ENCODE peak calls at places on chromosomes 3 and 15, in six cellular contexts. One of them, this sample, is unnamed.

GRCh38 chr3:46923559-46924350 is 46.2 kb downstream of the PTH1R start:
- DNase-seq in NCI-H2171 treated with DMSO at 0.1 percent for 48 hours: no peak
- DNase-seq in GM04504: no peak
- DNase-seq in stimulated activated CD4-positive, alpha-beta T cell treated with anti-CD3 and anti-CD28 coated beads, TNF-alpha, amount 100 ng/mL, for 48 hours: no peak
- DNase-seq in occipital lobe: no peak
- DNase-seq in GM13976: peak; percentile 78
- DNase-seq in this sample: no peak

GRCh38 chr3:64267774-64268604 is 42.7 kb upstream of the PRICKLE2 start:
- DNase-seq in NCI-H2171 treated with DMSO at 0.1 percent for 48 hours: peak; percentile 2
- DNase-seq in GM04504: peak; percentile 44
- DNase-seq in stimulated activated CD4-positive, alpha-beta T cell treated with anti-CD3 and anti-CD28 coated beads, TNF-alpha, amount 100 ng/mL, for 48 hours: no peak
- DNase-seq in occipital lobe: peak; percentile 59
- DNase-seq in GM13976: no peak
- DNase-seq in this sample: no peak

GRCh38 chr3:140394488-140395133 is 283.3 kb upstream of the TRIM42 start:
- DNase-seq in NCI-H2171 treated with DMSO at 0.1 percent for 48 hours: no peak
- DNase-seq in GM04504: no peak
- DNase-seq in stimulated activated CD4-positive, alpha-beta T cell treated with anti-CD3 and anti-CD28 coated beads, TNF-alpha, amount 100 ng/mL, for 48 hours: no peak
- DNase-seq in occipital lobe: no peak
- DNase-seq in GM13976: no peak
- DNase-seq in this sample: no peak

GRCh38 chr3:73558399-73559075 is 66.2 kb downstream of the PDZRN3 start:
- DNase-seq in NCI-H2171 treated with DMSO at 0.1 percent for 48 hours: no peak
- DNase-seq in GM04504: no peak
- DNase-seq in stimulated activated CD4-positive, alpha-beta T cell treated with anti-CD3 and anti-CD28 coated beads, TNF-alpha, amount 100 ng/mL, for 48 hours: no peak
- DNase-seq in occipital lobe: no peak
- DNase-seq in GM13976: no peak
- DNase-seq in this sample: no peak

GRCh38 chr15:38002883-38003477 is 68.5 kb downstream of the TMCO5A start:
- DNase-seq in NCI-H2171 treated with DMSO at 0.1 percent for 48 hours: no peak
- DNase-seq in GM04504: peak; percentile 48
- DNase-seq in stimulated activated CD4-positive, alpha-beta T cell treated with anti-CD3 and anti-CD28 coated beads, TNF-alpha, amount 100 ng/mL, for 48 hours: no peak
- DNase-seq in occipital lobe: no peak
- DNase-seq in GM13976: no peak
- DNase-seq in this sample: peak; percentile 63

GRCh38 chr3:194257916-194258668 is 93.0 kb downstream of the CPN2 start:
- DNase-seq in NCI-H2171 treated with DMSO at 0.1 percent for 48 hours: no peak
- DNase-seq in GM04504: no peak
- DNase-seq in stimulated activated CD4-positive, alpha-beta T cell treated with anti-CD3 and anti-CD28 coated beads, TNF-alpha, amount 100 ng/mL, for 48 hours: no peak
- DNase-seq in occipital lobe: no peak
- DNase-seq in GM13976: no peak
- DNase-seq in this sample: no peak

GRCh38 chr15:96582473-96582872 is 252.0 kb downstream of the NR2F2 start:
- DNase-seq in NCI-H2171 treated with DMSO at 0.1 percent for 48 hours: no peak
- DNase-seq in GM04504: no peak
- DNase-seq in stimulated activated CD4-positive, alpha-beta T cell treated with anti-CD3 and anti-CD28 coated beads, TNF-alpha, amount 100 ng/mL, for 48 hours: no peak
- DNase-seq in occipital lobe: no peak
- DNase-seq in GM13976: no peak
- DNase-seq in this sample: no peak

GRCh38 chr3:66825421-66825820 is 172.7 kb upstream of the KBTBD8 start:
- DNase-seq in NCI-H2171 treated with DMSO at 0.1 percent for 48 hours: no peak
- DNase-seq in GM04504: no peak
- DNase-seq in stimulated activated CD4-positive, alpha-beta T cell treated with anti-CD3 and anti-CD28 coated beads, TNF-alpha, amount 100 ng/mL, for 48 hours: no peak
- DNase-seq in occipital lobe: no peak
- DNase-seq in GM13976: no peak
- DNase-seq in this sample: no peak

GRCh38 chr15:68335251-68335650 is 57.7 kb downstream of the FEM1B start:
- DNase-seq in NCI-H2171 treated with DMSO at 0.1 percent for 48 hours: peak; percentile 70
- DNase-seq in GM04504: no peak
- DNase-seq in stimulated activated CD4-positive, alpha-beta T cell treated with anti-CD3 and anti-CD28 coated beads, TNF-alpha, amount 100 ng/mL, for 48 hours: no peak
- DNase-seq in occipital lobe: no peak
- DNase-seq in GM13976: no peak
- DNase-seq in this sample: no peak

GRCh38 chr3:49553320-49553689 is 972 bp upstream of the BSN start:
- DNase-seq in NCI-H2171 treated with DMSO at 0.1 percent for 48 hours: peak; percentile 30
- DNase-seq in GM04504: no peak
- DNase-seq in stimulated activated CD4-positive, alpha-beta T cell treated with anti-CD3 and anti-CD28 coated beads, TNF-alpha, amount 100 ng/mL, for 48 hours: no peak
- DNase-seq in occipital lobe: no peak
- DNase-seq in GM13976: no peak
- DNase-seq in this sample: no peak

GRCh38 chr15:53251523-53251922 is 461.4 kb upstream of the ONECUT1 start:
- DNase-seq in NCI-H2171 treated with DMSO at 0.1 percent for 48 hours: no peak
- DNase-seq in GM04504: no peak
- DNase-seq in stimulated activated CD4-positive, alpha-beta T cell treated with anti-CD3 and anti-CD28 coated beads, TNF-alpha, amount 100 ng/mL, for 48 hours: no peak
- DNase-seq in occipital lobe: no peak
- DNase-seq in GM13976: no peak
- DNase-seq in this sample: no peak

GRCh38 chr15:41661078-41661528 is 898 bp downstream of the MGA start:
- DNase-seq in NCI-H2171 treated with DMSO at 0.1 percent for 48 hours: peak; percentile 72
- DNase-seq in GM04504: no peak
- DNase-seq in stimulated activated CD4-positive, alpha-beta T cell treated with anti-CD3 and anti-CD28 coated beads, TNF-alpha, amount 100 ng/mL, for 48 hours: no peak
- DNase-seq in occipital lobe: no peak
- DNase-seq in GM13976: no peak
- DNase-seq in this sample: no peak

GRCh38 chr3:81716870-81717509 is 44.5 kb downstream of the GBE1 start:
- DNase-seq in NCI-H2171 treated with DMSO at 0.1 percent for 48 hours: no peak
- DNase-seq in GM04504: no peak
- DNase-seq in stimulated activated CD4-positive, alpha-beta T cell treated with anti-CD3 and anti-CD28 coated beads, TNF-alpha, amount 100 ng/mL, for 48 hours: no peak
- DNase-seq in occipital lobe: no peak
- DNase-seq in GM13976: no peak
- DNase-seq in this sample: peak; percentile 61

GRCh38 chr3:135034291-135034768 is 239.3 kb downstream of the EPHB1 start:
- DNase-seq in NCI-H2171 treated with DMSO at 0.1 percent for 48 hours: peak; percentile 57
- DNase-seq in GM04504: no peak
- DNase-seq in stimulated activated CD4-positive, alpha-beta T cell treated with anti-CD3 and anti-CD28 coated beads, TNF-alpha, amount 100 ng/mL, for 48 hours: no peak
- DNase-seq in occipital lobe: no peak
- DNase-seq in GM13976: no peak
- DNase-seq in this sample: no peak

GRCh38 chr15:66503780-66504562 is 684 bp downstream of the RPL4 start:
- DNase-seq in NCI-H2171 treated with DMSO at 0.1 percent for 48 hours: no peak
- DNase-seq in GM04504: no peak
- DNase-seq in stimulated activated CD4-positive, alpha-beta T cell treated with anti-CD3 and anti-CD28 coated beads, TNF-alpha, amount 100 ng/mL, for 48 hours: no peak
- DNase-seq in occipital lobe: no peak
- DNase-seq in GM13976: no peak
- DNase-seq in this sample: no peak

GRCh38 chr15:92907229-92907628 is 7.1 kb downstream of the CHD2 start:
- DNase-seq in NCI-H2171 treated with DMSO at 0.1 percent for 48 hours: no peak
- DNase-seq in GM04504: no peak
- DNase-seq in stimulated activated CD4-positive, alpha-beta T cell treated with anti-CD3 and anti-CD28 coated beads, TNF-alpha, amount 100 ng/mL, for 48 hours: no peak
- DNase-seq in occipital lobe: no peak
- DNase-seq in GM13976: no peak
- DNase-seq in this sample: no peak

GRCh38 chr3:15676259-15676658 is 74.7 kb downstream of the BTD start:
- DNase-seq in NCI-H2171 treated with DMSO at 0.1 percent for 48 hours: no peak
- DNase-seq in GM04504: no peak
- DNase-seq in stimulated activated CD4-positive, alpha-beta T cell treated with anti-CD3 and anti-CD28 coated beads, TNF-alpha, amount 100 ng/mL, for 48 hours: no peak
- DNase-seq in occipital lobe: no peak
- DNase-seq in GM13976: no peak
- DNase-seq in this sample: no peak

GRCh38 chr3:89184151-89184550 is 76.7 kb downstream of the EPHA3 start:
- DNase-seq in NCI-H2171 treated with DMSO at 0.1 percent for 48 hours: no peak
- DNase-seq in GM04504: no peak
- DNase-seq in stimulated activated CD4-positive, alpha-beta T cell treated with anti-CD3 and anti-CD28 coated beads, TNF-alpha, amount 100 ng/mL, for 48 hours: no peak
- DNase-seq in occipital lobe: no peak
- DNase-seq in GM13976: no peak
- DNase-seq in this sample: no peak

GRCh38 chr3:184341925-184342324 is 4.5 kb downstream of the FAM131A start:
- DNase-seq in NCI-H2171 treated with DMSO at 0.1 percent for 48 hours: no peak
- DNase-seq in GM04504: no peak
- DNase-seq in stimulated activated CD4-positive, alpha-beta T cell treated with anti-CD3 and anti-CD28 coated beads, TNF-alpha, amount 100 ng/mL, for 48 hours: no peak
- DNase-seq in occipital lobe: no peak
- DNase-seq in GM13976: no peak
- DNase-seq in this sample: no peak

GRCh38 chr3:129576514-129577345 is 29.7 kb downstream of the PLXND1 start:
- DNase-seq in NCI-H2171 treated with DMSO at 0.1 percent for 48 hours: peak; percentile 78
- DNase-seq in GM04504: no peak
- DNase-seq in stimulated activated CD4-positive, alpha-beta T cell treated with anti-CD3 and anti-CD28 coated beads, TNF-alpha, amount 100 ng/mL, for 48 hours: no peak
- DNase-seq in occipital lobe: no peak
- DNase-seq in GM13976: no peak
- DNase-seq in this sample: no peak

GRCh38 chr15:90885432-90886290 is 1.4 kb downstream of the FES start:
- DNase-seq in NCI-H2171 treated with DMSO at 0.1 percent for 48 hours: peak; percentile 46
- DNase-seq in GM04504: no peak
- DNase-seq in stimulated activated CD4-positive, alpha-beta T cell treated with anti-CD3 and anti-CD28 coated beads, TNF-alpha, amount 100 ng/mL, for 48 hours: peak; percentile 68
- DNase-seq in occipital lobe: peak; percentile 38
- DNase-seq in GM13976: peak; percentile 84
- DNase-seq in this sample: no peak

GRCh38 chr3:105436687-105437086 is 70.0 kb downstream of the ALCAM start:
- DNase-seq in NCI-H2171 treated with DMSO at 0.1 percent for 48 hours: no peak
- DNase-seq in GM04504: no peak
- DNase-seq in stimulated activated CD4-positive, alpha-beta T cell treated with anti-CD3 and anti-CD28 coated beads, TNF-alpha, amount 100 ng/mL, for 48 hours: no peak
- DNase-seq in occipital lobe: no peak
- DNase-seq in GM13976: no peak
- DNase-seq in this sample: no peak

GRCh38 chr3:194906229-194906629 is 220.5 kb downstream of the FAM43A start:
- DNase-seq in NCI-H2171 treated with DMSO at 0.1 percent for 48 hours: no peak
- DNase-seq in GM04504: no peak
- DNase-seq in stimulated activated CD4-positive, alpha-beta T cell treated with anti-CD3 and anti-CD28 coated beads, TNF-alpha, amount 100 ng/mL, for 48 hours: no peak
- DNase-seq in occipital lobe: no peak
- DNase-seq in GM13976: no peak
- DNase-seq in this sample: no peak

GRCh38 chr3:36877930-36878685 is 66.7 kb downstream of the TRANK1 start:
- DNase-seq in NCI-H2171 treated with DMSO at 0.1 percent for 48 hours: no peak
- DNase-seq in GM04504: no peak
- DNase-seq in stimulated activated CD4-positive, alpha-beta T cell treated with anti-CD3 and anti-CD28 coated beads, TNF-alpha, amount 100 ng/mL, for 48 hours: no peak
- DNase-seq in occipital lobe: no peak
- DNase-seq in GM13976: no peak
- DNase-seq in this sample: no peak

GRCh38 chr3:177147790-177148189 is 49.5 kb downstream of the TBL1XR1 start:
- DNase-seq in NCI-H2171 treated with DMSO at 0.1 percent for 48 hours: no peak
- DNase-seq in GM04504: no peak
- DNase-seq in stimulated activated CD4-positive, alpha-beta T cell treated with anti-CD3 and anti-CD28 coated beads, TNF-alpha, amount 100 ng/mL, for 48 hours: no peak
- DNase-seq in occipital lobe: no peak
- DNase-seq in GM13976: no peak
- DNase-seq in this sample: no peak

GRCh38 chr3:41267975-41268640 is 68.8 kb downstream of the CTNNB1 start:
- DNase-seq in NCI-H2171 treated with DMSO at 0.1 percent for 48 hours: no peak
- DNase-seq in GM04504: peak; percentile 66
- DNase-seq in stimulated activated CD4-positive, alpha-beta T cell treated with anti-CD3 and anti-CD28 coated beads, TNF-alpha, amount 100 ng/mL, for 48 hours: no peak
- DNase-seq in occipital lobe: no peak
- DNase-seq in GM13976: no peak
- DNase-seq in this sample: peak; percentile 67

GRCh38 chr3:68057637-68058320 is 403.4 kb upstream of the SUCLG2 start:
- DNase-seq in NCI-H2171 treated with DMSO at 0.1 percent for 48 hours: no peak
- DNase-seq in GM04504: no peak
- DNase-seq in stimulated activated CD4-positive, alpha-beta T cell treated with anti-CD3 and anti-CD28 coated beads, TNF-alpha, amount 100 ng/mL, for 48 hours: peak; percentile 15
- DNase-seq in occipital lobe: no peak
- DNase-seq in GM13976: no peak
- DNase-seq in this sample: no peak

GRCh38 chr15:62879770-62880169 is 162.8 kb upstream of the TPM1 start:
- DNase-seq in NCI-H2171 treated with DMSO at 0.1 percent for 48 hours: no peak
- DNase-seq in GM04504: no peak
- DNase-seq in stimulated activated CD4-positive, alpha-beta T cell treated with anti-CD3 and anti-CD28 coated beads, TNF-alpha, amount 100 ng/mL, for 48 hours: no peak
- DNase-seq in occipital lobe: no peak
- DNase-seq in GM13976: no peak
- DNase-seq in this sample: no peak

GRCh38 chr3:63674586-63674985 is 22.1 kb downstream of the SNTN start:
- DNase-seq in NCI-H2171 treated with DMSO at 0.1 percent for 48 hours: no peak
- DNase-seq in GM04504: no peak
- DNase-seq in stimulated activated CD4-positive, alpha-beta T cell treated with anti-CD3 and anti-CD28 coated beads, TNF-alpha, amount 100 ng/mL, for 48 hours: no peak
- DNase-seq in occipital lobe: no peak
- DNase-seq in GM13976: no peak
- DNase-seq in this sample: no peak

GRCh38 chr15:31260646-31261265 is 65.9 kb upstream of the KLF13 start:
- DNase-seq in NCI-H2171 treated with DMSO at 0.1 percent for 48 hours: no peak
- DNase-seq in GM04504: no peak
- DNase-seq in stimulated activated CD4-positive, alpha-beta T cell treated with anti-CD3 and anti-CD28 coated beads, TNF-alpha, amount 100 ng/mL, for 48 hours: no peak
- DNase-seq in occipital lobe: no peak
- DNase-seq in GM13976: no peak
- DNase-seq in this sample: no peak

GRCh38 chr3:24254649-24255048 is 240.0 kb downstream of the THRB start:
- DNase-seq in NCI-H2171 treated with DMSO at 0.1 percent for 48 hours: no peak
- DNase-seq in GM04504: peak; percentile 66
- DNase-seq in stimulated activated CD4-positive, alpha-beta T cell treated with anti-CD3 and anti-CD28 coated beads, TNF-alpha, amount 100 ng/mL, for 48 hours: no peak
- DNase-seq in occipital lobe: no peak
- DNase-seq in GM13976: no peak
- DNase-seq in this sample: peak; percentile 63

GRCh38 chr3:55899887-55900286 is 412.8 kb upstream of the WNT5A start:
- DNase-seq in NCI-H2171 treated with DMSO at 0.1 percent for 48 hours: no peak
- DNase-seq in GM04504: no peak
- DNase-seq in stimulated activated CD4-positive, alpha-beta T cell treated with anti-CD3 and anti-CD28 coated beads, TNF-alpha, amount 100 ng/mL, for 48 hours: no peak
- DNase-seq in occipital lobe: no peak
- DNase-seq in GM13976: no peak
- DNase-seq in this sample: no peak

GRCh38 chr3:96814581-96815567 is at the start of gene EPHA6:
- DNase-seq in NCI-H2171 treated with DMSO at 0.1 percent for 48 hours: no peak
- DNase-seq in GM04504: no peak
- DNase-seq in stimulated activated CD4-positive, alpha-beta T cell treated with anti-CD3 and anti-CD28 coated beads, TNF-alpha, amount 100 ng/mL, for 48 hours: no peak
- DNase-seq in occipital lobe: no peak
- DNase-seq in GM13976: peak; percentile 39
- DNase-seq in this sample: no peak

GRCh38 chr15:53834214-53834613 is 74.8 kb upstream of the WDR72 start:
- DNase-seq in NCI-H2171 treated with DMSO at 0.1 percent for 48 hours: no peak
- DNase-seq in GM04504: no peak
- DNase-seq in stimulated activated CD4-positive, alpha-beta T cell treated with anti-CD3 and anti-CD28 coated beads, TNF-alpha, amount 100 ng/mL, for 48 hours: no peak
- DNase-seq in occipital lobe: no peak
- DNase-seq in GM13976: no peak
- DNase-seq in this sample: no peak

GRCh38 chr15:34336947-34337556 is 529 bp downstream of the SLC12A6 start:
- DNase-seq in NCI-H2171 treated with DMSO at 0.1 percent for 48 hours: peak; percentile 68
- DNase-seq in GM04504: no peak
- DNase-seq in stimulated activated CD4-positive, alpha-beta T cell treated with anti-CD3 and anti-CD28 coated beads, TNF-alpha, amount 100 ng/mL, for 48 hours: no peak
- DNase-seq in occipital lobe: no peak
- DNase-seq in GM13976: no peak
- DNase-seq in this sample: no peak

GRCh38 chr15:56869573-56869972 is 48.9 kb upstream of the TCF12 start:
- DNase-seq in NCI-H2171 treated with DMSO at 0.1 percent for 48 hours: no peak
- DNase-seq in GM04504: no peak
- DNase-seq in stimulated activated CD4-positive, alpha-beta T cell treated with anti-CD3 and anti-CD28 coated beads, TNF-alpha, amount 100 ng/mL, for 48 hours: peak; percentile 21
- DNase-seq in occipital lobe: no peak
- DNase-seq in GM13976: no peak
- DNase-seq in this sample: no peak